ENCODE peak calls at places on chromosomes 12 and 14, in nine cellular contexts. One of them, this sample, is unnamed. For H3K27me3, the result is how much of the 10 kb centered on the place peaks cover.

GRCh38 chr14:53793790-53794560 is 162.7 kb downstream of the BMP4 start:
- DNase-seq in GM12878: no peak
- DNase-seq in cardiac muscle cell: no peak
- DNase-seq in upper lobe of right lung: no peak
- DNase-seq in heart right ventricle: no peak
- DNase-seq in colonic mucosa: peak
- DNase-seq in MM.1S: no peak
- DNase-seq in left lung: no peak
- DNase-seq in effector memory CD4-positive, alpha-beta T cell: no peak
- DNase-seq in this sample: no peak

GRCh38 chr14:31843361-31844091 is 233.6 kb upstream of the ARHGAP5 start:
- DNase-seq in GM12878: no peak
- DNase-seq in cardiac muscle cell: peak
- DNase-seq in upper lobe of right lung: no peak
- DNase-seq in heart right ventricle: no peak
- DNase-seq in colonic mucosa: peak
- DNase-seq in MM.1S: no peak
- DNase-seq in left lung: no peak
- DNase-seq in effector memory CD4-positive, alpha-beta T cell: no peak
- DNase-seq in this sample: no peak

GRCh38 chr14:98932436-98933325 is 339.3 kb downstream of the BCL11B start:
- DNase-seq in GM12878: no peak
- DNase-seq in cardiac muscle cell: no peak
- DNase-seq in upper lobe of right lung: no peak
- DNase-seq in heart right ventricle: no peak
- DNase-seq in colonic mucosa: no peak
- DNase-seq in MM.1S: no peak
- DNase-seq in left lung: no peak
- DNase-seq in effector memory CD4-positive, alpha-beta T cell: no peak
- DNase-seq in this sample: no peak

GRCh38 chr12:93972411-93973208 is 175.8 kb upstream of the PLXNC1 start:
- DNase-seq in GM12878: no peak
- DNase-seq in cardiac muscle cell: peak
- DNase-seq in upper lobe of right lung: no peak
- DNase-seq in heart right ventricle: no peak
- DNase-seq in colonic mucosa: no peak
- DNase-seq in MM.1S: no peak
- DNase-seq in left lung: no peak
- DNase-seq in effector memory CD4-positive, alpha-beta T cell: no peak
- DNase-seq in this sample: no peak

GRCh38 chr12:107992870-107993451 is 136.1 kb upstream of the WSCD2 start:
- DNase-seq in GM12878: peak
- DNase-seq in cardiac muscle cell: peak
- DNase-seq in upper lobe of right lung: no peak
- DNase-seq in heart right ventricle: no peak
- DNase-seq in colonic mucosa: peak
- DNase-seq in MM.1S: peak
- DNase-seq in left lung: no peak
- DNase-seq in effector memory CD4-positive, alpha-beta T cell: no peak
- DNase-seq in this sample: peak

GRCh38 chr14:28609228-28609828 is 157.3 kb upstream of the FOXG1 start:
- DNase-seq in GM12878: no peak
- DNase-seq in cardiac muscle cell: peak
- DNase-seq in upper lobe of right lung: no peak
- DNase-seq in heart right ventricle: peak
- DNase-seq in colonic mucosa: peak
- DNase-seq in MM.1S: peak
- DNase-seq in left lung: no peak
- DNase-seq in effector memory CD4-positive, alpha-beta T cell: no peak
- DNase-seq in this sample: peak

GRCh38 chr14:80638620-80639215 is 302.8 kb downstream of the CEP128 start:
- DNase-seq in GM12878: no peak
- DNase-seq in cardiac muscle cell: peak
- DNase-seq in upper lobe of right lung: no peak
- DNase-seq in heart right ventricle: no peak
- DNase-seq in colonic mucosa: no peak
- DNase-seq in MM.1S: no peak
- DNase-seq in left lung: no peak
- DNase-seq in effector memory CD4-positive, alpha-beta T cell: no peak
- DNase-seq in this sample: no peak

GRCh38 chr12:56903374-56903773 is 30.8 kb downstream of the SDR9C7 start:
- DNase-seq in GM12878: no peak
- DNase-seq in cardiac muscle cell: no peak
- DNase-seq in upper lobe of right lung: no peak
- DNase-seq in heart right ventricle: no peak
- DNase-seq in colonic mucosa: no peak
- DNase-seq in MM.1S: no peak
- DNase-seq in left lung: no peak
- DNase-seq in effector memory CD4-positive, alpha-beta T cell: no peak
- DNase-seq in this sample: no peak

GRCh38 chr14:81434230-81434629 is 34.1 kb upstream of the STON2 start:
- DNase-seq in GM12878: no peak
- DNase-seq in cardiac muscle cell: no peak
- DNase-seq in upper lobe of right lung: no peak
- DNase-seq in heart right ventricle: no peak
- DNase-seq in colonic mucosa: no peak
- DNase-seq in MM.1S: no peak
- DNase-seq in left lung: no peak
- DNase-seq in effector memory CD4-positive, alpha-beta T cell: no peak
- DNase-seq in this sample: no peak

GRCh38 chr12:65618574-65618973 is 205.7 kb upstream of the HMGA2 start:
- DNase-seq in GM12878: no peak
- DNase-seq in cardiac muscle cell: no peak
- DNase-seq in upper lobe of right lung: no peak
- DNase-seq in heart right ventricle: no peak
- DNase-seq in colonic mucosa: no peak
- DNase-seq in MM.1S: no peak
- DNase-seq in left lung: no peak
- DNase-seq in effector memory CD4-positive, alpha-beta T cell: no peak
- DNase-seq in this sample: no peak

GRCh38 chr14:24369907-24370687 is 2.1 kb downstream of the NFATC4 start:
- DNase-seq in GM12878: no peak
- DNase-seq in cardiac muscle cell: no peak
- DNase-seq in upper lobe of right lung: no peak
- DNase-seq in heart right ventricle: no peak
- DNase-seq in colonic mucosa: no peak
- DNase-seq in MM.1S: no peak
- DNase-seq in left lung: no peak
- DNase-seq in effector memory CD4-positive, alpha-beta T cell: no peak
- DNase-seq in this sample: no peak

GRCh38 chr12:66964629-66965028 is 285.8 kb upstream of the GRIP1 start:
- DNase-seq in GM12878: no peak
- DNase-seq in cardiac muscle cell: no peak
- DNase-seq in upper lobe of right lung: no peak
- DNase-seq in heart right ventricle: no peak
- DNase-seq in colonic mucosa: no peak
- DNase-seq in MM.1S: peak
- DNase-seq in left lung: no peak
- DNase-seq in effector memory CD4-positive, alpha-beta T cell: peak
- DNase-seq in this sample: peak

GRCh38 chr12:120687570-120688289 is 781 bp downstream of the MLEC start:
- DNase-seq in GM12878: no peak
- DNase-seq in cardiac muscle cell: peak
- DNase-seq in upper lobe of right lung: peak
- DNase-seq in heart right ventricle: no peak
- DNase-seq in colonic mucosa: peak
- DNase-seq in MM.1S: peak
- DNase-seq in left lung: peak
- DNase-seq in effector memory CD4-positive, alpha-beta T cell: no peak
- DNase-seq in this sample: peak

GRCh38 chr12:55970775-55971174 is 3.1 kb upstream of the RAB5B start:
- DNase-seq in GM12878: no peak
- DNase-seq in cardiac muscle cell: peak
- DNase-seq in upper lobe of right lung: no peak
- DNase-seq in heart right ventricle: no peak
- DNase-seq in colonic mucosa: no peak
- DNase-seq in MM.1S: no peak
- DNase-seq in left lung: no peak
- DNase-seq in effector memory CD4-positive, alpha-beta T cell: no peak
- DNase-seq in this sample: no peak

GRCh38 chr12:106204312-106204711 is 43.5 kb downstream of the CKAP4 start:
- DNase-seq in GM12878: no peak
- DNase-seq in cardiac muscle cell: no peak
- DNase-seq in upper lobe of right lung: no peak
- DNase-seq in heart right ventricle: no peak
- DNase-seq in colonic mucosa: no peak
- DNase-seq in MM.1S: no peak
- DNase-seq in left lung: no peak
- DNase-seq in effector memory CD4-positive, alpha-beta T cell: no peak
- DNase-seq in this sample: no peak

GRCh38 chr14:99589031-99589441 is 15.0 kb downstream of the CCDC85C start:
- DNase-seq in GM12878: no peak
- DNase-seq in cardiac muscle cell: no peak
- DNase-seq in upper lobe of right lung: no peak
- DNase-seq in heart right ventricle: no peak
- DNase-seq in colonic mucosa: no peak
- DNase-seq in MM.1S: no peak
- DNase-seq in left lung: no peak
- DNase-seq in effector memory CD4-positive, alpha-beta T cell: no peak
- DNase-seq in this sample: no peak

GRCh38 chr14:37501877-37502276 is 93.2 kb downstream of the FOXA1 start:
- DNase-seq in GM12878: no peak
- DNase-seq in cardiac muscle cell: no peak
- DNase-seq in upper lobe of right lung: no peak
- DNase-seq in heart right ventricle: no peak
- DNase-seq in colonic mucosa: no peak
- DNase-seq in MM.1S: no peak
- DNase-seq in left lung: no peak
- DNase-seq in effector memory CD4-positive, alpha-beta T cell: no peak
- DNase-seq in this sample: no peak

GRCh38 chr14:55512421-55512820 is 67.6 kb upstream of the KTN1 start:
- DNase-seq in GM12878: no peak
- DNase-seq in cardiac muscle cell: peak
- DNase-seq in upper lobe of right lung: no peak
- DNase-seq in heart right ventricle: no peak
- DNase-seq in colonic mucosa: no peak
- DNase-seq in MM.1S: no peak
- DNase-seq in left lung: no peak
- DNase-seq in effector memory CD4-positive, alpha-beta T cell: no peak
- DNase-seq in this sample: no peak

GRCh38 chr12:130126023-130126432 is 36.2 kb upstream of the FZD10 start:
- DNase-seq in GM12878: no peak
- DNase-seq in cardiac muscle cell: no peak
- DNase-seq in upper lobe of right lung: no peak
- DNase-seq in heart right ventricle: peak
- DNase-seq in colonic mucosa: no peak
- DNase-seq in MM.1S: no peak
- DNase-seq in left lung: no peak
- DNase-seq in effector memory CD4-positive, alpha-beta T cell: no peak
- DNase-seq in this sample: no peak

GRCh38 chr14:65356327-65356836 is 56.1 kb upstream of the FUT8 start:
- DNase-seq in GM12878: no peak
- DNase-seq in cardiac muscle cell: peak
- DNase-seq in upper lobe of right lung: no peak
- DNase-seq in heart right ventricle: no peak
- DNase-seq in colonic mucosa: no peak
- DNase-seq in MM.1S: peak
- DNase-seq in left lung: peak
- DNase-seq in effector memory CD4-positive, alpha-beta T cell: no peak
- DNase-seq in this sample: no peak

GRCh38 chr12:118237053-118237665 is 101.2 kb downstream of the PEBP1 start:
- DNase-seq in GM12878: peak
- DNase-seq in cardiac muscle cell: no peak
- DNase-seq in upper lobe of right lung: no peak
- DNase-seq in heart right ventricle: no peak
- DNase-seq in colonic mucosa: no peak
- DNase-seq in MM.1S: peak
- DNase-seq in left lung: no peak
- DNase-seq in effector memory CD4-positive, alpha-beta T cell: no peak
- DNase-seq in this sample: no peak

GRCh38 chr12:15592934-15593333 is 196.3 kb downstream of the EPS8 start:
- DNase-seq in GM12878: no peak
- DNase-seq in cardiac muscle cell: peak
- DNase-seq in upper lobe of right lung: no peak
- DNase-seq in heart right ventricle: no peak
- DNase-seq in colonic mucosa: no peak
- DNase-seq in MM.1S: no peak
- DNase-seq in left lung: no peak
- DNase-seq in effector memory CD4-positive, alpha-beta T cell: no peak
- DNase-seq in this sample: no peak

DNA sequence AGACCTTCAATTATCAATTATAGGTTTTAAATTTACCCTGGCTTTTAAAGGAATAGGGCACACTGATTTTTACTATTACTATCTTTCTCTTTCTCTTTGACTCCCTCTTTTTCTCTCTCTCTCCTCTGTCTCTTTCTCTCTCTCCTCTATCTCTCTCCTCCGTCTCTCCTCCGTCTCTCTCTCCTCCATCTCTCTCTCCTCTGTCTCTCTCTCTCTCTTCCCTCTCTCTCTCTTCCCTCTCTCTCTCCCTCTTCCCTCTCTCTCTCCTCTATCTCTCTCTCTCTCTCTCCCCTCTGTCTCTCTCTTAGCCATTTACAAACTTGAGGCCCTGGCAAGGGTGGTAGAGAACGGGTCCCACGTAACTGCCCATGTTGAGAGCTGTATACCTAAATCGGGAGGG is 62.3 kb downstream of the LRIG3 start:
- DNase-seq in GM12878: no peak
- DNase-seq in cardiac muscle cell: no peak
- DNase-seq in upper lobe of right lung: no peak
- DNase-seq in heart right ventricle: no peak
- DNase-seq in colonic mucosa: no peak
- DNase-seq in MM.1S: no peak
- DNase-seq in left lung: no peak
- DNase-seq in effector memory CD4-positive, alpha-beta T cell: no peak
- DNase-seq in this sample: no peak
- H3K27me3 ChIP-seq in GM12878: under half
- H3K27me3 ChIP-seq in cardiac muscle cell: under half
- H3K27me3 ChIP-seq in upper lobe of right lung: under half
- H3K27me3 ChIP-seq in heart right ventricle: under half
- H3K27me3 ChIP-seq in colonic mucosa: under half
- H3K27me3 ChIP-seq in MM.1S: under half
- H3K27me3 ChIP-seq in left lung: under half
- H3K27me3 ChIP-seq in effector memory CD4-positive, alpha-beta T cell: under half
- H3K27me3 ChIP-seq in this sample: under half

GRCh38 chr14:90521930-90522483 is 125.2 kb downstream of the CALM1 start:
- DNase-seq in GM12878: no peak
- DNase-seq in cardiac muscle cell: no peak
- DNase-seq in upper lobe of right lung: no peak
- DNase-seq in heart right ventricle: no peak
- DNase-seq in colonic mucosa: no peak
- DNase-seq in MM.1S: no peak
- DNase-seq in left lung: no peak
- DNase-seq in effector memory CD4-positive, alpha-beta T cell: no peak
- DNase-seq in this sample: no peak
- H3K27ac ChIP-seq in GM12878: no peak
- H3K27ac ChIP-seq in cardiac muscle cell: no peak
- H3K27ac ChIP-seq in upper lobe of right lung: no peak
- H3K27ac ChIP-seq in heart right ventricle: no peak
- H3K27ac ChIP-seq in colonic mucosa: no peak
- H3K27ac ChIP-seq in MM.1S: no peak
- H3K27ac ChIP-seq in left lung: no peak
- H3K27ac ChIP-seq in effector memory CD4-positive, alpha-beta T cell: no peak
- H3K27ac ChIP-seq in this sample: no peak

GRCh38 chr12:48191096-48191495 is 7.7 kb downstream of the CCDC184 start:
- DNase-seq in GM12878: no peak
- DNase-seq in cardiac muscle cell: no peak
- DNase-seq in upper lobe of right lung: no peak
- DNase-seq in heart right ventricle: no peak
- DNase-seq in colonic mucosa: no peak
- DNase-seq in MM.1S: no peak
- DNase-seq in left lung: no peak
- DNase-seq in effector memory CD4-positive, alpha-beta T cell: no peak
- DNase-seq in this sample: no peak
- H3K27me3 ChIP-seq in GM12878: under half
- H3K27me3 ChIP-seq in cardiac muscle cell: half or more
- H3K27me3 ChIP-seq in upper lobe of right lung: under half
- H3K27me3 ChIP-seq in heart right ventricle: under half
- H3K27me3 ChIP-seq in colonic mucosa: under half
- H3K27me3 ChIP-seq in MM.1S: under half
- H3K27me3 ChIP-seq in left lung: under half
- H3K27me3 ChIP-seq in effector memory CD4-positive, alpha-beta T cell: under half
- H3K27me3 ChIP-seq in this sample: under half

GRCh38 chr14:61280092-61280525 is 1.0 kb downstream of the TMEM30B start:
- DNase-seq in GM12878: no peak
- DNase-seq in cardiac muscle cell: no peak
- DNase-seq in upper lobe of right lung: peak
- DNase-seq in heart right ventricle: no peak
- DNase-seq in colonic mucosa: peak
- DNase-seq in MM.1S: no peak
- DNase-seq in left lung: no peak
- DNase-seq in effector memory CD4-positive, alpha-beta T cell: no peak
- DNase-seq in this sample: peak
- H3K27ac ChIP-seq in GM12878: no peak
- H3K27ac ChIP-seq in cardiac muscle cell: no peak
- H3K27ac ChIP-seq in upper lobe of right lung: peak
- H3K27ac ChIP-seq in heart right ventricle: peak
- H3K27ac ChIP-seq in colonic mucosa: peak
- H3K27ac ChIP-seq in MM.1S: no peak
- H3K27ac ChIP-seq in left lung: peak
- H3K27ac ChIP-seq in effector memory CD4-positive, alpha-beta T cell: peak
- H3K27ac ChIP-seq in this sample: peak